ENCODE peak calls at places on chromosome 1, in five cellular contexts. A is esophagus squamous epithelium, R is H1, K is frontal cortex, V is NCI-H1105 treated with DMSO at 0.1 percent for 48 hours. L is an unnamed sample.

GRCh38 chr1:244104309-244105060 is 53.4 kb downstream of the ZBTB18 start:
- DNase-seq in A (no peak), R (no peak), K (no peak), V (no peak), L (no peak)

GRCh38 chr1:43227138-43227836 is 42.5 kb upstream of the TMEM125 start:
- DNase-seq in A (peak), R (peak), K (peak), V (peak), L (peak)

GRCh38 chr1:246608616-246609376 is 42.5 kb downstream of the CNST start:
- DNase-seq in A (peak), R (no peak), K (peak), V (no peak), L (no peak)

GRCh38 chr1:17280436-17280835 is 27.6 kb upstream of the PADI4 start:
- DNase-seq in A (no peak), R (no peak), K (no peak), V (no peak), L (no peak)

GRCh38 chr1:241136401-241136800 is 220.6 kb downstream of the RGS7 start:
- DNase-seq in A (no peak), R (no peak), K (no peak), V (no peak), L (no peak)

GRCh38 chr1:182786223-182787001 is 3.2 kb upstream of the NPL start:
- DNase-seq in A (no peak), R (peak), K (peak), V (peak), L (no peak)

GRCh38 chr1:181137217-181137743 is 48.8 kb downstream of the IER5 start:
- DNase-seq in A (no peak), R (no peak), K (no peak), V (no peak), L (no peak)

GRCh38 chr1:223114871-223115270 is 28.2 kb downstream of the TLR5 start:
- DNase-seq in A (no peak), R (no peak), K (no peak), V (no peak), L (no peak)

GRCh38 chr1:9691726-9692125 is 40.2 kb downstream of the PIK3CD start:
- DNase-seq in A (no peak), R (no peak), K (no peak), V (no peak), L (no peak)

GRCh38 chr1:93219443-93219842 is 38.9 kb downstream of the CCDC18 start:
- DNase-seq in A (no peak), R (no peak), K (no peak), V (no peak), L (no peak)

GRCh38 chr1:178126790-178127189 is 32.9 kb downstream of the RASAL2 start:
- DNase-seq in A (no peak), R (no peak), K (no peak), V (no peak), L (no peak)

GRCh38 chr1:211326528-211327340 is at the start of gene TRAF5:
- DNase-seq in A (no peak), R (peak), K (peak), V (peak), L (no peak)

GRCh38 chr1:59499956-59500569 is 203.2 kb downstream of the FGGY start:
- DNase-seq in A (no peak), R (no peak), K (no peak), V (no peak), L (no peak)

GRCh38 chr1:30407030-30407861 is 316.1 kb downstream of the MATN1 start:
- DNase-seq in A (no peak), R (peak), K (no peak), V (no peak), L (no peak)

L was measured in cerebellar nuclear complex.